ENCODE peak calls at places on chromosomes 3 and 15, in four cellular contexts. O, U, W and E are unnamed samples.

GRCh38 chr3:55725681-55726500 is 238.8 kb upstream of the WNT5A start:
- DNase-seq in U (no peak), W (no peak), O (peak; percentile 21), E (no peak)

GRCh38 chr3:148128136-148128535 is 569.6 kb upstream of the AGTR1 start:
- DNase-seq in O (no peak), U (no peak), W (no peak), E (no peak)

GRCh38 chr15:91625506-91625905 is 228.0 kb upstream of the SLCO3A1 start:
- DNase-seq in O (no peak), U (no peak), W (no peak), E (no peak)

GRCh38 chr3:197501496-197501878 is 54.3 kb downstream of the BDH1 start:
- DNase-seq in U (peak; percentile 53), O (peak; percentile 31), W (no peak), E (no peak)

GRCh38 chr3:133246119-133246518 is 153.7 kb upstream of the BFSP2 start:
- DNase-seq in W (no peak), O (no peak), U (no peak), E (no peak)

GRCh38 chr3:46087871-46088270 is 60.6 kb upstream of the XCR1 start:
- DNase-seq in O (peak; percentile 41), W (no peak), U (no peak), E (no peak)

GRCh38 chr3:119148493-119149180 is 2.7 kb downstream of the TEX55 start:
- DNase-seq in O (peak; percentile 79), U (no peak), W (no peak), E (no peak)

GRCh38 chr3:170765419-170766078 is 104.4 kb downstream of the RPL22L1 start:
- DNase-seq in W (no peak), O (no peak), U (peak; percentile 43), E (no peak)

GRCh38 chr3:56124546-56124945 is 343.7 kb downstream of the ERC2 start:
- DNase-seq in O (no peak), W (no peak), U (no peak), E (no peak)

GRCh38 chr15:94205366-94205765 is 26.0 kb upstream of the MCTP2 start:
- DNase-seq in O (peak; percentile 18), W (no peak), U (no peak), E (no peak)

GRCh38 chr15:81069909-81070308 is 64.2 kb upstream of the CFAP161 start:
- DNase-seq in O (no peak), U (peak; percentile 48), W (no peak), E (no peak)

GRCh38 chr15:65298731-65299130 is 2.9 kb downstream of the RNU5A-1 start:
- DNase-seq in W (no peak), O (no peak), U (no peak), E (no peak)

GRCh38 chr15:99181544-99181943 is 67.8 kb downstream of the TTC23 start:
- DNase-seq in U (no peak), W (no peak), O (no peak), E (no peak)

GRCh38 chr3:140911822-140912221 is 29.8 kb upstream of the SLC25A36 start:
- DNase-seq in U (no peak), W (no peak), O (no peak), E (no peak)

GRCh38 chr3:85939026-85939616 is 980.3 kb downstream of the CADM2 start:
- DNase-seq in W (no peak), O (no peak), U (no peak), E (no peak)

GRCh38 chr15:40766906-40767837 is 2.6 kb upstream of the C15orf62 start:
- DNase-seq in O (peak; percentile 50), W (no peak), U (no peak), E (no peak)

GRCh38 chr15:39226169-39226964 is 354.5 kb upstream of the THBS1 start:
- DNase-seq in W (no peak), O (no peak), U (no peak), E (no peak)

GRCh38 chr15:39230917-39231285 is 350.0 kb upstream of the THBS1 start:
- DNase-seq in U (no peak), O (no peak), W (no peak), E (no peak)

GRCh38 chr15:39230205-39230916 is 350.5 kb upstream of the THBS1 start:
- DNase-seq in U (no peak), O (no peak), W (no peak), E (no peak)

GRCh38 chr15:39228889-39229288 is 352.0 kb upstream of the THBS1 start:
- DNase-seq in W (no peak), U (no peak), O (no peak), E (no peak)

DNA sequence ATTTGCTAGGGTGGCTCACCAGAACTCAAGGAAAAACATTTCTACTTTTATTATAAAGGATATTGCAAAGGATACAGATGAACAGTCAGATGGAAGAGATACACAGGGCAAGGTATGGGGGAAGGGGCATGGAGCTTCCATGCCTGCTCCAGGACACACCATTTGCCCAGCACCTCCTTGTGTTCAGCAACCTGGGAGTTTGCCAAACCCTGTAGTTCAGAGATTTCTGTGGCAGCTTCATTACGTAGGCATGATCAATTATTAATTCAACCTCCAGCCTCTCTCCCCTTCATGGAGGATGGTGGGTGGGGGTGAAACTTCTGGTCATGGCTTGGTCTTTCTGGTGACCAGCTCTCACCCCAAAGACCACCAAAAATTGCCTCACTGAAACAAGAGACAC is 353.9 kb upstream of the THBS1 start:
- DNase-seq in W (no peak), U (no peak), O (no peak), E (no peak)
- TF ChIP-seq CEBPB in W (no peak), U (no peak), O (no peak), E (no peak)

DNA sequence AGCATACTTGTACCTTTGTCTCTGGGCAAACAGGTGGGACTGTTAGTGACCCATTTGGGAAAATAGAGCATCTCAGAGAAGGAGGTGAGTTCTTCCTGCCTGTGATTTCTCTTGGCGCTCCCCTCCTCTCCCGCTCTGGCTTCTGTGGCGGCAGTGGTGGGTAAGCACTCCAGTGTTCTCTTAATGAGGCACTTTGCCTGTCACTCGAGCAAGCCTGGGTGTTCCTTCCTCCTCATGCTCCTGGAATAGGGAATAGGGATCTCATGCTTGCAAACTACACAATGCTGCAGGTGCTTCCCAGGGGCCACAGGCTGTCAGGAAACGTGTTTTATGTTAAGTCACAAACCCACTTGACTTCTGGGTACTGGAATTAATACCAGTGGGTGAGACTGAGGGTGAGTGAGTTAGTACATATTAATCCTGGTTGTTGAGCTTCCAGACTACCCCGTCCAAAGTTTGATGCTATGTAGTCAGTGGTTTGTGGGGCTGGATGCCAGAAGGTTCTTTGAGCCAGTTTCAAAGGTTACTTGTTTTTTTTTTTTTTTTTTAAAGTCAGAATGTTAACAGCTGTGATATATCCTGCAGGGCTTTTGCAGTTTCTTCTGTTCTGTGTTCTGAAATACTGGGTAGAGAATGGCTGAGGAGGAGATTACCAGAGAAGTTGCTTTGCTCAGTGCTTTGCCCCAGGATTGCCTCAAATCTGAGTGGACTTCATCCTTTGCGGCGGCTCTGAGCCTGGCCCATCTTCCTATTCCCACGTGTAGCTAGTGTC is 30.5 kb downstream of the EDEM1 start:
- DNase-seq in W (no peak), U (no peak), O (peak; percentile 51), E (no peak)
- TF ChIP-seq CEBPB in W (no peak), U (no peak), O (no peak), E (no peak)

DNA sequence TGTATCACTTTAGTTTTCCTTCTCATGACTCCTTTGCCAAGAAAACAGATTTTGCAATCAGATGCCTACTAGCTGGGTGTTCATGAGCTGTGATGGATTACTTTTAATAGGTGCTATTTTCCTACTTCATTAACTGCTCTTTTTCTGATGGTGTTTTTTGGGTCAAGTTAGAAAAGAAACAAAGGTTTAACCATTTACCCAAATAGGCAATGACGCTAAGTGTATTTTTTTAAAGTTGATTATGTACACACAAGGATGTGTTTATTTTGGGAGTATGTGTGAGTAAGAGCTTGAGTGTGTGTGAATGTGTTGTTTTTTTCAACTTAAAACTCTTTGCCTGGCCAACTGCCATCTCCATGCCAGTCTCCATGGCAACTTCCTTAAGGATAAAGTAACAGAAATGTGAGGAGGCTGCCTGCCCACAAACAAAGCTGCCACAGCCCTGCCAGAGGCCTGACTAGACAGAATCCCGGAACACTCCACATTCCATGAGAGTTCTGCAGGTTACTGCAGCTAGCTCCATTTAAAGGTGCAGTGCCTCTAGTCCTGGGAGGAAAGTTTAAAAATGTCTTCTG is 215.6 kb upstream of the RBMS3 start:
- DNase-seq in U (no peak), W (peak; percentile 40), O (peak; percentile 99), E (no peak)
- TF ChIP-seq CEBPB in U (no peak), W (no peak), O (peak; percentile 27), E (no peak)

GRCh38 chr3:8663177-8664061 is 18.8 kb upstream of the SSUH2 start:
- DNase-seq in O (peak; percentile 61), W (peak; percentile 82), U (peak; percentile 91), E (peak; percentile 71)
- TF ChIP-seq CEBPB in O (peak; percentile 51), W (no peak), U (no peak), E (no peak)

DNA sequence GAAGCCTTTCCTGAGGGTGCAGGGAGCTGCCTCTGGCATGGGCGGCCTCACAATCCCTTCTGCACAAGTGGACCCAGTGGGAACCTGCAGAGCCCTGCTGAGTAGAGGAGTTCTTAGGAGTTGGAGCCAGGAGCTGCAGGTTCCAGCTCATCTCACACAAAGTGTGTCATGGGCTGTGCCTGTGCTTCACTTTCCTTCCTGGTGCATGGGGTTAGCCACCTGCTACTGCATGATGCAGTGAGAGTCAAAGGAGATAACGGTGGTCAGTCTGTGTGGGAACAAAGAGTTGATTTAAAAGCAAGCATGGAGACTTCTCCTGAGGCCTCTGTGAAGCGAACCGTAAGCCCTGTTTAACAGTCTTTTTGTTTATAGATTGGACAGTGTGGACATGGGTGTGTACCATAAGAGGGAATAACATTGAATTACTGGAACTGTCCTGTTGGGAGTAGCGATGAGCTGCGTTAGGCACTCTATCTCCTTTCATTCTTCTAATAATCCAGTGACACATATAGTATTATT is 68.6 kb upstream of the PRR23C start:
- DNase-seq in W (no peak), O (no peak), U (no peak), E (peak; percentile 21)
- TF ChIP-seq CEBPB in W (no peak), O (no peak), U (no peak), E (no peak)

GRCh38 chr3:31948255-31948654 is 32.8 kb downstream of the OSBPL10 start:
- DNase-seq in U (no peak), O (no peak), W (no peak), E (no peak)

GRCh38 chr3:31945738-31946052 is 35.4 kb downstream of the OSBPL10 start:
- DNase-seq in W (no peak), U (no peak), O (peak; percentile 73), E (no peak)

GRCh38 chr3:31946484-31947081 is 34.5 kb downstream of the OSBPL10 start:
- DNase-seq in U (no peak), O (no peak), W (no peak), E (no peak)

GRCh38 chr3:31952205-31952604 is 28.9 kb downstream of the OSBPL10 start:
- DNase-seq in O (no peak), W (no peak), U (no peak), E (no peak)

DNA sequence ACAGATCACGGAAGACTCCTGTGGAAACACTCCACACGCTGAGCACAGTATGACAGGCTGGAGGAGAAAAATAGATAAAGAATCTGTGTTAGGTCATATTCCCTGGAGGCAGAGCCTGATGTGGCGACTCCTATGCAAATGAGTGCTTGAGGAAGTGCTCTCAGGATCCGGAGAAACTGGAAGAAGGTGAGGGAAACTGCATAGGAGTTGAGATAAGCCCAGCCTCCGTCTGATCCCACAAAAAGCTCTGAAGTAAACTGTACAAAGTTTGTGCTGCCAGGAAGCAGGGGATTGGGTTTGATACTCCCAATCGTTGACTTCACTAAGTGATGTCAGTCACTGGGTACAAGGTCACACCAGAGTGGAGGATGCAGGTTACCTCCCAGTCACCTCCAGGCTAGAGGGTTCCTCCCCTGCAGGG is 33.4 kb downstream of the OSBPL10 start:
- DNase-seq in O (no peak), U (no peak), W (no peak), E (no peak)
- TF ChIP-seq CEBPB in O (no peak), U (no peak), W (no peak), E (no peak)